ENCODE peak calls at places on chromosomes 6 and 20, in nine cellular contexts. V is non-pigmented ciliary epithelial cell; A is heart right ventricle; D is sigmoid colon; K is stimulated activated CD4-positive, alpha-beta T cell treated with anti-CD3 and anti-CD28 coated beads, Interleukin-12 subunit alpha, Interleukin-12 subunit beta, amount 100 ng/mL, for 48 hours; B is neural crest cell; U is cardiac fibroblast; X is EL; G is stimulated activated naive B cell treated with anti-CD40 and anti-IgM and Interleukin-4, amounts not matched to agents 10 μg/mL and 1 μg/mL and 100 μg/mL, for 72 hours. Y is an unnamed sample.

GRCh38 chr20:40471261-40471629 is 217.8 kb downstream of the MAFB start:
- DNase-seq in V (no peak), A (no peak), D (no peak), K (no peak), B (no peak), U (no peak), X (no peak), G (no peak), Y (no peak)

GRCh38 chr6:105832358-105832757 is 253.8 kb upstream of the PRDM1 start:
- DNase-seq in V (no peak), A (no peak), D (no peak), K (no peak), B (no peak), U (peak), X (no peak), G (no peak), Y (no peak)

GRCh38 chr20:62887147-62887859 is 25.7 kb upstream of the TCFL5 start:
- DNase-seq in V (peak), A (peak), D (peak), K (no peak), B (no peak), U (peak), X (peak), G (no peak), Y (no peak)

GRCh38 chr6:156699017-156699421 is 78.2 kb upstream of the ARID1B start:
- DNase-seq in V (peak), A (no peak), D (no peak), K (peak), B (no peak), U (peak), X (peak), G (peak), Y (no peak)

GRCh38 chr6:10613077-10613476 is 81.3 kb downstream of the C6orf52 start:
- DNase-seq in V (no peak), A (no peak), D (no peak), K (no peak), B (no peak), U (peak), X (peak), G (no peak), Y (no peak)

GRCh38 chr20:13422637-13423036 is 201.6 kb downstream of the ISM1 start:
- DNase-seq in V (no peak), A (no peak), D (no peak), K (no peak), B (no peak), U (peak), X (no peak), G (no peak), Y (no peak)

GRCh38 chr6:109441069-109441816 is 719 bp downstream of the SMPD2 start:
- DNase-seq in V (no peak), A (peak), D (peak), K (peak), B (peak), U (peak), X (peak), G (no peak), Y (no peak)

GRCh38 chr6:141347075-141347474 is 785.6 kb upstream of the GJE1 start:
- DNase-seq in V (no peak), A (no peak), D (no peak), K (no peak), B (no peak), U (no peak), X (no peak), G (no peak), Y (no peak)

GRCh38 chr6:79536969-79537747 is at the start of gene LCA5:
- DNase-seq in V (peak), A (peak), D (peak), K (peak), B (peak), U (peak), X (peak), G (peak), Y (peak)

GRCh38 chr20:3446779-3447178 is 24.0 kb upstream of the ATRN start:
- DNase-seq in V (no peak), A (no peak), D (no peak), K (no peak), B (no peak), U (no peak), X (no peak), G (no peak), Y (no peak)

GRCh38 chr6:35945650-35946025 is 24.7 kb upstream of the SRPK1 start:
- DNase-seq in V (no peak), A (no peak), D (no peak), K (no peak), B (no peak), U (peak), X (peak), G (no peak), Y (no peak)

GRCh38 chr20:19628570-19629134 is 129.4 kb upstream of the RIN2 start:
- DNase-seq in V (peak), A (no peak), D (no peak), K (peak), B (peak), U (peak), X (peak), G (peak), Y (no peak)

GRCh38 chr6:80547827-80548226 is 441.4 kb downstream of the BCKDHB start:
- DNase-seq in V (peak), A (no peak), D (no peak), K (no peak), B (no peak), U (peak), X (peak), G (no peak), Y (no peak)